ENCODE peak calls at places on chromosomes 7 and 10, in eight cellular contexts. One of them, this sample, is unnamed.

GRCh38 chr7:77693830-77694583 is 2.3 kb upstream of the RSBN1L start:
- DNase-seq in non-pigmented ciliary epithelial cell: no peak
- DNase-seq in Calu3: no peak
- DNase-seq in activated naive CD8-positive, alpha-beta T cell treated with anti-CD3 and anti-CD28 coated beads for 36 hours: no peak
- DNase-seq in lower lobe of right lung: no peak
- DNase-seq in activated T-helper 1 cell treated with Interleukin-2 at 50 U/mL for 16 hours: no peak
- DNase-seq in PC-3: no peak
- DNase-seq in stimulated activated CD4-positive, alpha-beta T cell treated with anti-CD3 and anti-CD28 coated beads, Interleukin-4, amount 100 ng/mL, for 4 hours: no peak
- DNase-seq in this sample: no peak

GRCh38 chr10:19231034-19231433 is 182.4 kb downstream of the MALRD1 start:
- DNase-seq in lower lobe of right lung: no peak
- DNase-seq in activated T-helper 1 cell treated with Interleukin-2 at 50 U/mL for 16 hours: no peak
- DNase-seq in activated naive CD8-positive, alpha-beta T cell treated with anti-CD3 and anti-CD28 coated beads for 36 hours: no peak
- DNase-seq in non-pigmented ciliary epithelial cell: no peak
- DNase-seq in Calu3: no peak
- DNase-seq in stimulated activated CD4-positive, alpha-beta T cell treated with anti-CD3 and anti-CD28 coated beads, Interleukin-4, amount 100 ng/mL, for 4 hours: no peak
- DNase-seq in PC-3: no peak
- DNase-seq in this sample: no peak

GRCh38 chr10:100146875-100147665 is 38.8 kb downstream of the ERLIN1 start:
- DNase-seq in lower lobe of right lung: no peak
- DNase-seq in non-pigmented ciliary epithelial cell: no peak
- DNase-seq in activated naive CD8-positive, alpha-beta T cell treated with anti-CD3 and anti-CD28 coated beads for 36 hours: no peak
- DNase-seq in PC-3: peak
- DNase-seq in stimulated activated CD4-positive, alpha-beta T cell treated with anti-CD3 and anti-CD28 coated beads, Interleukin-4, amount 100 ng/mL, for 4 hours: no peak
- DNase-seq in activated T-helper 1 cell treated with Interleukin-2 at 50 U/mL for 16 hours: no peak
- DNase-seq in Calu3: no peak
- DNase-seq in this sample: peak

GRCh38 chr7:64313740-64314491 is at the start of gene ZNF736:
- DNase-seq in lower lobe of right lung: peak
- DNase-seq in activated naive CD8-positive, alpha-beta T cell treated with anti-CD3 and anti-CD28 coated beads for 36 hours: peak
- DNase-seq in stimulated activated CD4-positive, alpha-beta T cell treated with anti-CD3 and anti-CD28 coated beads, Interleukin-4, amount 100 ng/mL, for 4 hours: peak
- DNase-seq in PC-3: peak
- DNase-seq in Calu3: peak
- DNase-seq in non-pigmented ciliary epithelial cell: peak
- DNase-seq in activated T-helper 1 cell treated with Interleukin-2 at 50 U/mL for 16 hours: peak
- DNase-seq in this sample: peak

GRCh38 chr10:29862926-29863614 is 196.3 kb downstream of the JCAD start:
- DNase-seq in Calu3: peak
- DNase-seq in activated naive CD8-positive, alpha-beta T cell treated with anti-CD3 and anti-CD28 coated beads for 36 hours: no peak
- DNase-seq in stimulated activated CD4-positive, alpha-beta T cell treated with anti-CD3 and anti-CD28 coated beads, Interleukin-4, amount 100 ng/mL, for 4 hours: no peak
- DNase-seq in activated T-helper 1 cell treated with Interleukin-2 at 50 U/mL for 16 hours: no peak
- DNase-seq in lower lobe of right lung: no peak
- DNase-seq in PC-3: peak
- DNase-seq in non-pigmented ciliary epithelial cell: no peak
- DNase-seq in this sample: peak

GRCh38 chr10:88820990-88821389 is 18.5 kb downstream of the LIPM start:
- DNase-seq in stimulated activated CD4-positive, alpha-beta T cell treated with anti-CD3 and anti-CD28 coated beads, Interleukin-4, amount 100 ng/mL, for 4 hours: no peak
- DNase-seq in non-pigmented ciliary epithelial cell: no peak
- DNase-seq in PC-3: peak
- DNase-seq in Calu3: no peak
- DNase-seq in activated T-helper 1 cell treated with Interleukin-2 at 50 U/mL for 16 hours: no peak
- DNase-seq in activated naive CD8-positive, alpha-beta T cell treated with anti-CD3 and anti-CD28 coated beads for 36 hours: no peak
- DNase-seq in lower lobe of right lung: no peak
- DNase-seq in this sample: peak

GRCh38 chr10:93236378-93237040 is 162.8 kb downstream of the CYP26A1 start:
- DNase-seq in activated T-helper 1 cell treated with Interleukin-2 at 50 U/mL for 16 hours: no peak
- DNase-seq in stimulated activated CD4-positive, alpha-beta T cell treated with anti-CD3 and anti-CD28 coated beads, Interleukin-4, amount 100 ng/mL, for 4 hours: no peak
- DNase-seq in lower lobe of right lung: no peak
- DNase-seq in non-pigmented ciliary epithelial cell: no peak
- DNase-seq in Calu3: no peak
- DNase-seq in activated naive CD8-positive, alpha-beta T cell treated with anti-CD3 and anti-CD28 coated beads for 36 hours: no peak
- DNase-seq in PC-3: no peak
- DNase-seq in this sample: no peak

GRCh38 chr10:44033008-44033407 is 351.9 kb downstream of the CXCL12 start:
- DNase-seq in lower lobe of right lung: no peak
- DNase-seq in stimulated activated CD4-positive, alpha-beta T cell treated with anti-CD3 and anti-CD28 coated beads, Interleukin-4, amount 100 ng/mL, for 4 hours: no peak
- DNase-seq in non-pigmented ciliary epithelial cell: no peak
- DNase-seq in activated T-helper 1 cell treated with Interleukin-2 at 50 U/mL for 16 hours: no peak
- DNase-seq in Calu3: no peak
- DNase-seq in activated naive CD8-positive, alpha-beta T cell treated with anti-CD3 and anti-CD28 coated beads for 36 hours: no peak
- DNase-seq in PC-3: peak
- DNase-seq in this sample: no peak

GRCh38 chr10:117617664-117618063 is 75.1 kb downstream of the EMX2 start:
- DNase-seq in lower lobe of right lung: no peak
- DNase-seq in non-pigmented ciliary epithelial cell: no peak
- DNase-seq in Calu3: no peak
- DNase-seq in activated naive CD8-positive, alpha-beta T cell treated with anti-CD3 and anti-CD28 coated beads for 36 hours: no peak
- DNase-seq in PC-3: no peak
- DNase-seq in activated T-helper 1 cell treated with Interleukin-2 at 50 U/mL for 16 hours: no peak
- DNase-seq in stimulated activated CD4-positive, alpha-beta T cell treated with anti-CD3 and anti-CD28 coated beads, Interleukin-4, amount 100 ng/mL, for 4 hours: no peak
- DNase-seq in this sample: no peak

GRCh38 chr7:71721742-71722141 is 589.8 kb downstream of the GALNT17 start:
- DNase-seq in non-pigmented ciliary epithelial cell: no peak
- DNase-seq in stimulated activated CD4-positive, alpha-beta T cell treated with anti-CD3 and anti-CD28 coated beads, Interleukin-4, amount 100 ng/mL, for 4 hours: no peak
- DNase-seq in lower lobe of right lung: no peak
- DNase-seq in Calu3: no peak
- DNase-seq in activated T-helper 1 cell treated with Interleukin-2 at 50 U/mL for 16 hours: no peak
- DNase-seq in PC-3: no peak
- DNase-seq in activated naive CD8-positive, alpha-beta T cell treated with anti-CD3 and anti-CD28 coated beads for 36 hours: no peak
- DNase-seq in this sample: no peak

GRCh38 chr10:77279207-77279606 is 358.4 kb downstream of the KCNMA1 start:
- DNase-seq in lower lobe of right lung: no peak
- DNase-seq in Calu3: no peak
- DNase-seq in non-pigmented ciliary epithelial cell: no peak
- DNase-seq in stimulated activated CD4-positive, alpha-beta T cell treated with anti-CD3 and anti-CD28 coated beads, Interleukin-4, amount 100 ng/mL, for 4 hours: no peak
- DNase-seq in activated naive CD8-positive, alpha-beta T cell treated with anti-CD3 and anti-CD28 coated beads for 36 hours: peak
- DNase-seq in PC-3: no peak
- DNase-seq in activated T-helper 1 cell treated with Interleukin-2 at 50 U/mL for 16 hours: no peak
- DNase-seq in this sample: no peak

GRCh38 chr7:117827861-117828260 is 45.4 kb downstream of the CTTNBP2 start:
- DNase-seq in Calu3: no peak
- DNase-seq in stimulated activated CD4-positive, alpha-beta T cell treated with anti-CD3 and anti-CD28 coated beads, Interleukin-4, amount 100 ng/mL, for 4 hours: no peak
- DNase-seq in PC-3: peak
- DNase-seq in non-pigmented ciliary epithelial cell: peak
- DNase-seq in lower lobe of right lung: no peak
- DNase-seq in activated T-helper 1 cell treated with Interleukin-2 at 50 U/mL for 16 hours: no peak
- DNase-seq in activated naive CD8-positive, alpha-beta T cell treated with anti-CD3 and anti-CD28 coated beads for 36 hours: no peak
- DNase-seq in this sample: peak

GRCh38 chr7:38057829-38058228 is 120.2 kb upstream of the STARD3NL start:
- DNase-seq in activated T-helper 1 cell treated with Interleukin-2 at 50 U/mL for 16 hours: no peak
- DNase-seq in non-pigmented ciliary epithelial cell: no peak
- DNase-seq in Calu3: peak
- DNase-seq in PC-3: no peak
- DNase-seq in activated naive CD8-positive, alpha-beta T cell treated with anti-CD3 and anti-CD28 coated beads for 36 hours: no peak
- DNase-seq in stimulated activated CD4-positive, alpha-beta T cell treated with anti-CD3 and anti-CD28 coated beads, Interleukin-4, amount 100 ng/mL, for 4 hours: no peak
- DNase-seq in lower lobe of right lung: no peak
- DNase-seq in this sample: peak

GRCh38 chr7:149255174-149255573 is 6.8 kb upstream of the ZNF783 start:
- DNase-seq in Calu3: no peak
- DNase-seq in PC-3: no peak
- DNase-seq in stimulated activated CD4-positive, alpha-beta T cell treated with anti-CD3 and anti-CD28 coated beads, Interleukin-4, amount 100 ng/mL, for 4 hours: no peak
- DNase-seq in lower lobe of right lung: no peak
- DNase-seq in activated T-helper 1 cell treated with Interleukin-2 at 50 U/mL for 16 hours: no peak
- DNase-seq in activated naive CD8-positive, alpha-beta T cell treated with anti-CD3 and anti-CD28 coated beads for 36 hours: no peak
- DNase-seq in non-pigmented ciliary epithelial cell: no peak
- DNase-seq in this sample: no peak

GRCh38 chr7:41916450-41916927 is 213.6 kb upstream of the INHBA start:
- DNase-seq in activated T-helper 1 cell treated with Interleukin-2 at 50 U/mL for 16 hours: no peak
- DNase-seq in stimulated activated CD4-positive, alpha-beta T cell treated with anti-CD3 and anti-CD28 coated beads, Interleukin-4, amount 100 ng/mL, for 4 hours: no peak
- DNase-seq in activated naive CD8-positive, alpha-beta T cell treated with anti-CD3 and anti-CD28 coated beads for 36 hours: no peak
- DNase-seq in lower lobe of right lung: no peak
- DNase-seq in non-pigmented ciliary epithelial cell: peak
- DNase-seq in Calu3: no peak
- DNase-seq in PC-3: peak
- DNase-seq in this sample: peak

GRCh38 chr7:91005024-91005423 is 259.2 kb upstream of the FZD1 start:
- DNase-seq in activated naive CD8-positive, alpha-beta T cell treated with anti-CD3 and anti-CD28 coated beads for 36 hours: no peak
- DNase-seq in PC-3: no peak
- DNase-seq in activated T-helper 1 cell treated with Interleukin-2 at 50 U/mL for 16 hours: no peak
- DNase-seq in stimulated activated CD4-positive, alpha-beta T cell treated with anti-CD3 and anti-CD28 coated beads, Interleukin-4, amount 100 ng/mL, for 4 hours: no peak
- DNase-seq in non-pigmented ciliary epithelial cell: no peak
- DNase-seq in Calu3: no peak
- DNase-seq in lower lobe of right lung: no peak
- DNase-seq in this sample: no peak

GRCh38 chr7:29140873-29141468 is 5.4 kb downstream of the CPVL start:
- DNase-seq in Calu3: peak
- DNase-seq in lower lobe of right lung: no peak
- DNase-seq in non-pigmented ciliary epithelial cell: no peak
- DNase-seq in activated naive CD8-positive, alpha-beta T cell treated with anti-CD3 and anti-CD28 coated beads for 36 hours: no peak
- DNase-seq in stimulated activated CD4-positive, alpha-beta T cell treated with anti-CD3 and anti-CD28 coated beads, Interleukin-4, amount 100 ng/mL, for 4 hours: no peak
- DNase-seq in PC-3: no peak
- DNase-seq in activated T-helper 1 cell treated with Interleukin-2 at 50 U/mL for 16 hours: no peak
- DNase-seq in this sample: peak